ENCODE peak calls at places on chromosome 13, in six cellular contexts. R is stimulated activated CD8-positive, alpha-beta memory T cell treated with anti-CD3 and anti-CD28 coated beads, Interleukin-15, amount 100 ng/mL, for 4 hours; H is activated naive CD4-positive, alpha-beta T cell; N is A673; D is neuronal stem cell; A is activated CD4-positive, alpha-beta memory T cell treated with anti-CD3 and anti-CD28 coated beads, Interleukin-2, amount 10 ng/mL, durations not matched to agents 7 days and 5 days. Y is an unnamed sample.

GRCh38 chr13:98199480-98199879 is 22.4 kb upstream of the RNF113B start:
- DNase-seq in R (no peak), H (no peak), N (no peak), D (no peak), A (no peak), Y (no peak)

GRCh38 chr13:24505256-24505655 is 7.3 kb downstream of the PARP4 start:
- DNase-seq in R (no peak), H (no peak), N (no peak), D (no peak), A (no peak), Y (no peak)

GRCh38 chr13:57353831-57354230 is 186.8 kb downstream of the PRR20E start:
- DNase-seq in R (no peak), H (no peak), N (no peak), D (no peak), A (no peak), Y (no peak)

GRCh38 chr13:35598790-35599369 is 122.4 kb upstream of the MAB21L1 start:
- DNase-seq in R (no peak), H (no peak), N (no peak), D (no peak), A (no peak), Y (peak; percentile 12)

GRCh38 chr13:94764576-94765321 is 52.4 kb upstream of the SOX21 start:
- DNase-seq in R (no peak), H (no peak), N (no peak), D (peak; percentile 8), A (no peak), Y (peak; percentile 3)

GRCh38 chr13:102770435-102770834 is 3.2 kb downstream of the TEX30 start:
- DNase-seq in R (no peak), H (no peak), N (no peak), D (no peak), A (no peak), Y (no peak)

GRCh38 chr13:111573801-111574200 is 253.4 kb downstream of the TEX29 start:
- DNase-seq in R (no peak), H (no peak), N (no peak), D (no peak), A (no peak), Y (no peak)

GRCh38 chr13:98994896-98995295 is 17.0 kb upstream of the DOCK9 start:
- DNase-seq in R (no peak), H (no peak), N (no peak), D (no peak), A (no peak), Y (no peak)

GRCh38 chr13:35857769-35858168 is 273.4 kb downstream of the DCLK1 start:
- DNase-seq in R (no peak), H (no peak), N (no peak), D (peak; percentile 35), A (no peak), Y (peak; percentile 33)

GRCh38 chr13:101640797-101641400 is 188.4 kb downstream of the ITGBL1 start:
- DNase-seq in R (no peak), H (no peak), N (peak; percentile 74), D (no peak), A (no peak), Y (peak; percentile 24)

GRCh38 chr13:42215578-42216421 is 56.2 kb upstream of the AKAP11 start:
- DNase-seq in R (no peak), H (no peak), N (peak; percentile 44), D (peak; percentile 4), A (peak; percentile 33), Y (peak; percentile 53)

GRCh38 chr13:25847635-25848616 is 203.9 kb downstream of the SHISA2 start:
- DNase-seq in R (no peak), H (no peak), N (no peak), D (no peak), A (no peak), Y (peak; percentile 10)

GRCh38 chr13:108827637-108828036 is 198.2 kb downstream of the MYO16 start:
- DNase-seq in R (no peak), H (no peak), N (no peak), D (no peak), A (no peak), Y (no peak)

GRCh38 chr13:54185785-54186184 is 1157.2 kb downstream of the OLFM4 start:
- DNase-seq in R (no peak), H (no peak), N (peak; percentile 41), D (peak; percentile 52), A (no peak), Y (peak; percentile 48)

GRCh38 chr13:48220592-48221300 is 12.3 kb upstream of the ITM2B start:
- DNase-seq in R (no peak), H (no peak), N (no peak), D (no peak), A (no peak), Y (no peak)

GRCh38 chr13:93552596-93552995 is 326.0 kb downstream of the GPC6 start:
- DNase-seq in R (no peak), H (no peak), N (peak; percentile 58), D (no peak), A (no peak), Y (no peak)

GRCh38 chr13:23699271-23699670 is 129.1 kb downstream of the TNFRSF19 start:
- DNase-seq in R (no peak), H (no peak), N (no peak), D (no peak), A (no peak), Y (no peak)

GRCh38 chr13:75195479-75196111 is 286.4 kb downstream of the TBC1D4 start:
- DNase-seq in R (no peak), H (no peak), N (no peak), D (peak; percentile 61), A (no peak), Y (no peak)

GRCh38 chr13:32476892-32477291 is 49.0 kb upstream of the N4BP2L1 start:
- DNase-seq in R (no peak), H (no peak), N (no peak), D (no peak), A (no peak), Y (no peak)

GRCh38 chr13:31209172-31209818 is 9.5 kb downstream of the B3GLCT start:
- DNase-seq in R (no peak), H (no peak), N (peak; percentile 92), D (no peak), A (no peak), Y (peak; percentile 79)

GRCh38 chr13:107216046-107216715 is 648.2 kb upstream of the ARGLU1 start:
- DNase-seq in R (no peak), H (no peak), N (peak; percentile 40), D (no peak), A (no peak), Y (no peak)

GRCh38 chr13:86368924-86369323 is 569.7 kb upstream of the SLITRK6 start:
- DNase-seq in R (no peak), H (no peak), N (no peak), D (no peak), A (no peak), Y (no peak)

GRCh38 chr13:43767351-43767901 is 19.3 kb downstream of the ENOX1 start:
- DNase-seq in R (no peak), H (no peak), N (no peak), D (no peak), A (no peak), Y (peak; percentile 62)

GRCh38 chr13:77113496-77113895 is 86.5 kb upstream of the FBXL3 start:
- DNase-seq in R (no peak), H (no peak), N (no peak), D (no peak), A (no peak), Y (no peak)

GRCh38 chr13:113045214-113046007 is 60.2 kb upstream of the F7 start:
- DNase-seq in R (no peak), H (no peak), N (no peak), D (no peak), A (no peak), Y (no peak)

GRCh38 chr13:33611016-33611805 is 206.7 kb upstream of the RFC3 start:
- DNase-seq in R (no peak), H (no peak), N (peak; percentile 81), D (peak; percentile 38), A (no peak), Y (peak; percentile 95)

GRCh38 chr13:40786568-40786996 is 2.8 kb upstream of the SLC25A15 start:
- DNase-seq in R (no peak), H (no peak), N (no peak), D (no peak), A (peak; percentile 35), Y (peak; percentile 39)

GRCh38 chr13:30353601-30354000 is 46.2 kb upstream of the KATNAL1 start:
- DNase-seq in R (no peak), H (no peak), N (no peak), D (no peak), A (no peak), Y (no peak)

GRCh38 chr13:76887070-76887563 is 912 bp upstream of the KCTD12 start:
- DNase-seq in R (no peak), H (no peak), N (no peak), D (peak; percentile 11), A (no peak), Y (peak; percentile 17)

GRCh38 chr13:98443329-98443728 is 133.6 kb downstream of the STK24 start:
- DNase-seq in R (no peak), H (no peak), N (peak; percentile 24), D (no peak), A (no peak), Y (peak; percentile 19)

GRCh38 chr13:20359335-20359734 is 127.2 kb upstream of the GJB6 start:
- DNase-seq in R (no peak), H (no peak), N (peak; percentile 12), D (no peak), A (no peak), Y (peak; percentile 97)

GRCh38 chr13:71621152-71622124 is 245.6 kb downstream of the DACH1 start:
- DNase-seq in R (no peak), H (no peak), N (no peak), D (no peak), A (no peak), Y (peak; percentile 5)

Y was measured in cardiac muscle cell.